ENCODE peak calls at places on chromosomes 12 and 14, in four cellular contexts. N is A549, U is HepG2, J is GM12878. T is an unnamed sample.

GRCh38 chr12:122870163-122870842 is 25.6 kb downstream of the VPS37B start:
- DNase-seq in N (no peak), U (no peak), J (no peak), T (no peak)

GRCh38 chr14:55000381-55000780 is 26.5 kb downstream of the WDHD1 start:
- DNase-seq in N (no peak), U (no peak), J (no peak), T (peak)

GRCh38 chr12:116065561-116065960 is 211.9 kb downstream of the MED13L start:
- DNase-seq in N (no peak), U (no peak), J (no peak), T (no peak)

GRCh38 chr14:27605298-27605697 is 1007.5 kb upstream of the NOVA1 start:
- DNase-seq in N (no peak), U (no peak), J (no peak), T (no peak)

GRCh38 chr12:40622246-40622838 is 69.9 kb upstream of the CNTN1 start:
- DNase-seq in N (peak), U (peak), J (no peak), T (peak)

GRCh38 chr14:72892879-72893635 is 844 bp downstream of the DPF3 start:
- DNase-seq in N (no peak), U (no peak), J (no peak), T (peak)

GRCh38 chr14:28983279-28983678 is 216.7 kb downstream of the FOXG1 start:
- DNase-seq in N (no peak), U (no peak), J (no peak), T (no peak)

GRCh38 chr12:58608711-58609110 is 311.6 kb downstream of the LRIG3 start:
- DNase-seq in N (no peak), U (no peak), J (no peak), T (no peak)

GRCh38 chr12:57632898-57633825 is at the start of gene B4GALNT1:
- DNase-seq in N (peak), U (no peak), J (no peak), T (peak)

GRCh38 chr14:93081875-93082570 is 33.7 kb downstream of the ITPK1 start:
- DNase-seq in N (no peak), U (no peak), J (no peak), T (peak)

GRCh38 chr12:25557830-25558436 is 4.8 kb upstream of the LMNTD1 start:
- DNase-seq in N (peak), U (peak), J (no peak), T (peak)

GRCh38 chr14:65928995-65929394 is 516.5 kb downstream of the FUT8 start:
- DNase-seq in N (no peak), U (no peak), J (no peak), T (no peak)

GRCh38 chr12:113889076-113889475 is 77.0 kb downstream of the RBM19 start:
- DNase-seq in N (no peak), U (peak), J (no peak), T (no peak)

GRCh38 chr12:12461281-12461922 is 101.3 kb downstream of the DUSP16 start:
- DNase-seq in N (no peak), U (no peak), J (no peak), T (no peak)

GRCh38 chr14:32378284-32378683 is 49.2 kb downstream of the AKAP6 start:
- DNase-seq in N (no peak), U (no peak), J (no peak), T (no peak)

GRCh38 chr14:21686468-21686867 is 12.8 kb upstream of the OR4E1 start:
- DNase-seq in N (no peak), U (no peak), J (no peak), T (no peak)

GRCh38 chr14:30005114-30005698 is 77.6 kb upstream of the PRKD1 start:
- DNase-seq in N (peak), U (peak), J (no peak), T (peak)

GRCh38 chr12:101475751-101476305 is 692 bp downstream of the SPIC start:
- DNase-seq in N (no peak), U (no peak), J (no peak), T (no peak)

GRCh38 chr14:29953501-29953900 is 25.9 kb upstream of the PRKD1 start:
- DNase-seq in N (no peak), U (no peak), J (no peak), T (no peak)

GRCh38 chr12:124379938-124380754 is 85.3 kb downstream of the RFLNA start:
- DNase-seq in N (peak), U (no peak), J (no peak), T (peak)

GRCh38 chr14:74843653-74844052 is 32.3 kb downstream of the PROX2 start:
- DNase-seq in N (no peak), U (no peak), J (no peak), T (no peak)

GRCh38 chr12:116459921-116460666 is 99.1 kb upstream of the MAP1LC3B2 start:
- DNase-seq in N (no peak), U (no peak), J (no peak), T (peak)

GRCh38 chr12:114920828-114921579 is 237.0 kb upstream of the TBX3 start:
- DNase-seq in N (no peak), U (no peak), J (no peak), T (no peak)

GRCh38 chr12:57890191-57891120 is 43.9 kb upstream of the CTDSP2 start:
- DNase-seq in N (no peak), U (no peak), J (no peak), T (no peak)

GRCh38 chr12:114669501-114670256 is 14.3 kb downstream of the TBX3 start:
- DNase-seq in N (no peak), U (peak), J (no peak), T (no peak)

GRCh38 chr12:42237853-42238239 is 202 bp downstream of the YAF2 start:
- DNase-seq in N (no peak), U (no peak), J (no peak), T (no peak)
- TF ChIP-seq MAX in N (no peak), U (no peak), J (no peak), T (no peak)

DNA sequence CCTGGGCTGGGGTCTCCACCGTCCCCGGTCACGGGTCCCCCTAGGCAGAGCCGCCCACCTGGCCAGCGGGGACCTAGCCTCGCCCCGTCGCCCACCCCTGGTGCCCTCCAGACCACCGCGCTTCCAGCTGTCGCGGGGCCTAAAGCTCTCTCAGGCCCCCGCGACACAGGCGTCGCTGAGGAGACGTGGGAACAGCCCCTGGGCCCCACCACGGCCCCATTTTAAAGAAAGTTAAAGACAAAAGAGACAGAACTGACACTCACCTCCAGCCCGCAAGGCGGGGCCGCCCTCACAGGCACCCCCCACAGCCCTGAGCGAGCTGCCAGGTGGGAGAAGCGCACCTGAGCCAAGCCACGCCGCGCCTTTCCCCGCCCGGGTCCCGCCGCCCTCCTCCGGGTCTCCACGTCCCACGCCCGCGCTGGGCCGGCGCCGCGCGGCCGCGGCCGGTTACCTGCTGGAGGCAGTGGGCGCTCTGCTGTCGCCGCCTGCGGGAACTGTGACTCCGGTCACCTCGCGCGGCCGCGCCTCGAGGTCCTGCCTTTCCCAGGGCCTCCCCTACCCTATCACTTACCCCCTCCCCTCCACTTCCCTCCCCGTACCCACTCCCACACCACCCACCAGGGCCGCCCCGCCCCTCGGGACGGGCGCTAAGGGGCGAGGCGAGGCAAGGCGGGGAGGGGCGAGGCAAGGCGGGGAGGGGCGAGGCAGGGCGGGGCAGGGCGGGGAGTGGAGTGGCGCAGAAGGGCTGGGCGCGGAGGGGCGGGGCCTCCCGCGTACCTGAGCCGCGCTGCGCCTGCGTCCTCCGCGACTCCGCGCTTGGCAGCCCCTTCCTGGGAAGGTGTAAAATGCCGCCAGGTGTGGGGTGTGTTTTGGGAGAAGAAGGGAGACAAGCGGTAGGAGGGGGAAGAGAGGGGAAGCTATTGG is 31.2 kb downstream of the TC2N start:
- DNase-seq in N (peak), U (no peak), J (no peak), T (no peak)
- H3K4me3 ChIP-seq in N (peak), U (peak), J (peak), T (no peak)

DNA sequence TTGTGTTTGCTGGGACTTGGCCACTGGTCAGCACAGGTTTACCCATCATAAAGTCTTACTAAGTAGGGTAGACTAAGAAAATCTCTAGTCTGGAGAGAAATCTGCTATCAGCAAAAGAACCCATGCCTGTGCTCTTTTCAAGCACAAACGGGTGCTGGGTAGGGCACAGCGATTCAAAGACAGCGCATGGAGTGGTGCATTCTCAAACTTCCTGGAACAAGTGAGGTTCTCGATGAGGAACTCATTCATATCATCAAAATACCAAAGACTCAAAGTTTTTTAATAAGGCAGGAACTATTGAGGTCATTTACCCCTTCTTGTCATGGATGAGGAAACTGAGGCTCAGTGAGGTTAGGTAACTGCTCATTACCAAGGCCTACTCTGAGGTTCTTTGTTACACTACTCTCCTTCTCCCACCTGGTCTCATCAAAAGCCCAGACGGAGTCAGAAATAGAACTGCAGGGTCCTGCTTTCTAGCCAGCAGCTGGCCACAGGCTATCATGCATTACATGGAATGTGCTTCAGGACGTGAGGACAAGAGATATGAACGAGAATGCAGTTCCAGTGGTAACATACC is 390.3 kb downstream of the ZFP36L1 start:
- DNase-seq in N (no peak), U (no peak), J (no peak), T (no peak)
- TF ChIP-seq MAX in N (no peak), U (no peak), J (no peak), T (no peak)

DNA sequence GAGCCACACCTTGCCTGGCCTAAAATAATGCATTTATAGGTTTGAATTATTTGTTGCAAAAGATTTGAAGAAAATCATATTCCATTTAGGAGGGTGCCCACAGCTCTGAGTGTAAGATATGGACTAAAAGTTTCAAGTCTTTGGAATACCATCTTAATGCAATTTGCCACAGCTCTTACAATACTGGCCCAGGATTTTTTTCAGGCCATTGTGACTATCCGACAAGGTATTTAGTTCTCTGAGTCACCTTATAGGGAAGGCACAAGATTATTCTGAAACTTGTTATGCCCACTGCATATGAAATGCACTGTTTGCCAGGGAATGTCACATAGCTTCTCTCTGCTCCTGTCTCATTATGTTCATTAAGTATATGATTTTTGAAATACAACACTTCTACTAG is 29.6 kb upstream of the SLC6A13 start:
- DNase-seq in N (no peak), U (no peak), J (no peak), T (no peak)
- H3K4me3 ChIP-seq in N (no peak), U (no peak), J (no peak), T (no peak)

DNA sequence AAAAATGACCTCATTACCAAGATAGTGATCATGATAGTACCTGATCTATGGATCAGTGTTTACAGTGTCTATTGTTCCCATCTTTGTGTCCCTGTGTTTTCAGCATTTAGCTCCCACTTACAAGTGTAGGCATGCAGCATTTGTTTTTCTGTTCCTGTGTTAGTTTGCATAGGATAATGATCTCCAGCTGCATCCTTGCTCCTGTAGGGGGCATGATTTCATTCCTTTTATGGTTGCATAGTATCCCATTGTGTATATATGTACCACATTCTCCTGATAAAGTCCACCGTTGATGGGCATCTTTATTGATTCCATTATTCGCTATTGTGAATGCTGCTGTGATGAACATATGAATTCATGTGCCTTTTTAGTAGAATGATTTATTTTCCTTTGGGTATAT is 215.4 kb upstream of the NAV3 start:
- DNase-seq in N (no peak), U (no peak), J (no peak), T (peak)
- TF ChIP-seq MAX in N (no peak), U (no peak), J (no peak), T (no peak)

GRCh38 chr14:95055318-95055717 is 102.0 kb downstream of the DICER1 start:
- DNase-seq in N (no peak), U (no peak), J (no peak), T (no peak)
- H3K4me3 ChIP-seq in N (no peak), U (no peak), J (no peak), T (no peak)

DNA sequence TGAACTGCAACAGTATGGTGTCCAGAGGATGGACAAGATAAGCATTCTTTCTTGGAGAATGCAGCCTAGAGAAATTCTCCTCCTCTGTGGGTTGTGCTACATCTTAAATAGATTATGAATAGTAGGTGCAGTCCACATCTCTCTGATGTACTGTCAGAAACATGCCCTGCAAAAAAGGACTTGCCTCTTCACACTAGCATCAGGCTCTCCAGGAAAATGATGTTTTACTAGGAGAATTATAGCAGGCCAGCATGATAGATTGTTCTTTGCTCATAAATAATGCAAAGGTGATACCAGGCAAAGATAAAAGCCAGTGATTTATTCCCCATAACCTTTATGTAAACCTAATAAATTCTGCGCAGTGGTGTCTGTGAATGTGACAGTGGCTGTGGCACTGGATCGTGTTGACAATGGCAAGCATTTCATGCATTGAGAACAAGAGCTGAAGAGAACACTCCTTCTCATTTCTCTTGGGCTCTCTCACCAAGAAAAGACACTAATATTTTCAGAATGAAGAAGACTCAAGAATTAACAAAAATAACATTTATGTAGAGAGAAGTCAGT is 646.5 kb upstream of the SEL1L start:
- DNase-seq in N (no peak), U (no peak), J (no peak), T (no peak)
- TF ChIP-seq MAX in N (no peak), U (no peak), J (no peak), T (no peak)

GRCh38 chr14:52356025-52356424 is 41.9 kb downstream of the PTGER2 start:
- DNase-seq in N (no peak), U (no peak), J (no peak), T (no peak)
- H3K4me3 ChIP-seq in N (no peak), U (no peak), J (no peak), T (no peak)

DNA sequence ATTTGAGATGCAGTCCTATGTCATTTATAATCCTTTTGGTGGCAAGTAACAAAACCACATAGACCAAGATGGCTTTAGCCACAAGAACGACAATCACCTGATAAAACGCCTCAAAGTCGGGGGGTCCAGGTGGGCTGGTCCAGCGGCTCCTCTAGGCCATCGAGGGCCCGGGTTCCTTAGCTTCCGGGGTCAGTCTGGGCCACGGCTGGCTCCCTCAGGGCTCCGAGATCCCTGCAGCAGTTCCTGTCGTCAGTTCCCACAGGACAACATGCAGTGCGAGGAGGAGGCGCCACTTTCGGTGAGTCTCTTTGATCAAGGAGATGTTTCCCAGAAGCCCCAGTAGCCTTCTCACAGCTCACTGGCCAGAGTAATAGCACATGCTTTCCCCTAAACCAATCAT is 574.6 kb downstream of the AACS start:
- DNase-seq in N (no peak), U (no peak), J (no peak), T (no peak)
- TF ChIP-seq MAX in N (no peak), U (no peak), J (no peak), T (no peak)

GRCh38 chr12:51821423-51822260 is 26.9 kb downstream of the FIGNL2 start:
- DNase-seq in N (no peak), U (no peak), J (no peak), T (no peak)
- H3K4me3 ChIP-seq in N (peak), U (no peak), J (no peak), T (no peak)

T was measured in NB4.